ENCODE peak calls at places on chromosomes 4 and X, in nine cellular contexts. G is PC-3, E is NB4, I is body of pancreas, C is stomach, V is kidney, S is brain microvascular endothelial cell, R is GM12865, O is dorsolateral prefrontal cortex. D is an unnamed sample.

GRCh38 chrX:109294097-109294815 is 187.6 kb downstream of the GUCY2F start:
- DNase-seq in G (no peak), E (no peak), I (no peak), C (no peak), V (no peak), S (peak; percentile 38), R (no peak), O (no peak), D (no peak)

GRCh38 chr4:53100801-53101581 is 238.9 kb downstream of the RASL11B start:
- DNase-seq in G (peak; percentile 34), E (no peak), I (no peak), C (no peak), V (no peak), S (peak; percentile 82), R (no peak), O (no peak), D (no peak)

GRCh38 chr4:85784348-85784747 is 309.4 kb downstream of the ARHGAP24 start:
- DNase-seq in G (no peak), E (no peak), I (no peak), C (no peak), V (no peak), S (no peak), R (no peak), O (no peak), D (no peak)

GRCh38 chr4:88043001-88043400 is 35.6 kb downstream of the PKD2 start:
- DNase-seq in G (no peak), E (no peak), I (no peak), C (no peak), V (no peak), S (no peak), R (no peak), O (no peak), D (no peak)

GRCh38 chr4:68129793-68130192 is at the start of gene TMPRSS11F:
- DNase-seq in G (peak; percentile 78), E (peak; percentile 1), I (no peak), C (no peak), V (no peak), S (no peak), R (no peak), O (no peak), D (no peak)

GRCh38 chr4:30719363-30720020 is 677 bp upstream of the PCDH7 start:
- DNase-seq in G (peak; percentile 52), E (peak; percentile 40), I (no peak), C (peak; percentile 52), V (peak; percentile 80), S (peak; percentile 35), R (no peak), O (peak; percentile 61), D (peak; percentile 18)

GRCh38 chr4:175639346-175639745 is 172.7 kb downstream of the GPM6A start:
- DNase-seq in G (peak; percentile 31), E (no peak), I (no peak), C (no peak), V (no peak), S (no peak), R (no peak), O (no peak), D (no peak)

GRCh38 chr4:169927280-169927679 is 98.9 kb downstream of the MFAP3L start:
- DNase-seq in G (no peak), E (no peak), I (no peak), C (no peak), V (no peak), S (no peak), R (no peak), O (no peak), D (no peak)

GRCh38 chr4:160745126-160745525 is 1418.7 kb downstream of the FSTL5 start:
- DNase-seq in G (no peak), E (no peak), I (no peak), C (no peak), V (no peak), S (no peak), R (no peak), O (no peak), D (no peak)

GRCh38 chr4:35511851-35512250 is 732.5 kb downstream of the ARAP2 start:
- DNase-seq in G (peak; percentile 43), E (no peak), I (no peak), C (no peak), V (no peak), S (no peak), R (no peak), O (no peak), D (no peak)

GRCh38 chr4:40908702-40909362 is 159.1 kb downstream of the NSUN7 start:
- DNase-seq in G (peak; percentile 72), E (peak; percentile 90), I (peak; percentile 74), C (peak; percentile 64), V (peak; percentile 76), S (peak; percentile 73), R (peak; percentile 87), O (no peak), D (peak; percentile 85)

GRCh38 chr4:8230891-8231290 is 31.8 kb downstream of the SH3TC1 start:
- DNase-seq in G (no peak), E (no peak), I (no peak), C (no peak), V (no peak), S (peak; percentile 19), R (no peak), O (no peak), D (no peak)

GRCh38 chrX:71056857-71057256 is 11.3 kb downstream of the SNX12 start:
- DNase-seq in G (no peak), E (peak; percentile 19), I (no peak), C (no peak), V (no peak), S (no peak), R (no peak), O (no peak), D (no peak)

GRCh38 chrX:71053217-71053621 is 14.9 kb downstream of the SNX12 start:
- DNase-seq in G (no peak), E (no peak), I (peak; percentile 12), C (no peak), V (no peak), S (peak; percentile 3), R (peak; percentile 90), O (no peak), D (peak; percentile 78)

GRCh38 chrX:71058116-71058515 is 10.0 kb downstream of the SNX12 start:
- DNase-seq in G (no peak), E (peak; percentile 51), I (no peak), C (no peak), V (no peak), S (no peak), R (no peak), O (no peak), D (no peak)

GRCh38 chrX:71052721-71053120 is 15.4 kb downstream of the SNX12 start:
- DNase-seq in G (no peak), E (no peak), I (no peak), C (no peak), V (no peak), S (no peak), R (peak; percentile 32), O (no peak), D (peak; percentile 38)
- TF ChIP-seq CTCF in G (no peak), E (no peak), I (no peak), C (no peak), V (no peak), S (no peak), R (no peak), O (no peak), D (no peak)

GRCh38 chr4:187666634-187667033 is 328.9 kb upstream of the ZFP42 start:
- DNase-seq in G (no peak), E (no peak), I (no peak), C (no peak), V (no peak), S (no peak), R (no peak), O (no peak), D (no peak)

GRCh38 chr4:187664011-187664410 is 331.6 kb upstream of the ZFP42 start:
- DNase-seq in G (no peak), E (no peak), I (no peak), C (no peak), V (no peak), S (no peak), R (no peak), O (no peak), D (no peak)

GRCh38 chr4:187667095-187667494 is 328.5 kb upstream of the ZFP42 start:
- DNase-seq in G (no peak), E (no peak), I (no peak), C (no peak), V (no peak), S (no peak), R (no peak), O (no peak), D (no peak)

GRCh38 chr4:187663076-187663475 is 332.5 kb upstream of the ZFP42 start:
- DNase-seq in G (no peak), E (no peak), I (no peak), C (no peak), V (no peak), S (peak; percentile 9), R (no peak), O (no peak), D (no peak)

GRCh38 chr4:187668683-187669082 is 326.9 kb upstream of the ZFP42 start:
- DNase-seq in G (peak; percentile 42), E (no peak), I (no peak), C (no peak), V (no peak), S (peak; percentile 37), R (no peak), O (no peak), D (no peak)
- TF ChIP-seq CTCF in G (no peak), E (no peak), I (no peak), C (no peak), V (no peak), S (no peak), R (no peak), O (no peak), D (no peak)

GRCh38 chrX:12379666-12380065 is 241.4 kb downstream of the FRMPD4 start:
- DNase-seq in G (no peak), E (no peak), I (no peak), C (no peak), V (no peak), S (no peak), R (no peak), O (no peak), D (no peak)

GRCh38 chrX:12378706-12379105 is 240.4 kb downstream of the FRMPD4 start:
- DNase-seq in G (no peak), E (no peak), I (no peak), C (no peak), V (no peak), S (no peak), R (no peak), O (no peak), D (no peak)

GRCh38 chrX:12378263-12378662 is 240.0 kb downstream of the FRMPD4 start:
- DNase-seq in G (no peak), E (no peak), I (no peak), C (no peak), V (no peak), S (no peak), R (no peak), O (no peak), D (no peak)

DNA sequence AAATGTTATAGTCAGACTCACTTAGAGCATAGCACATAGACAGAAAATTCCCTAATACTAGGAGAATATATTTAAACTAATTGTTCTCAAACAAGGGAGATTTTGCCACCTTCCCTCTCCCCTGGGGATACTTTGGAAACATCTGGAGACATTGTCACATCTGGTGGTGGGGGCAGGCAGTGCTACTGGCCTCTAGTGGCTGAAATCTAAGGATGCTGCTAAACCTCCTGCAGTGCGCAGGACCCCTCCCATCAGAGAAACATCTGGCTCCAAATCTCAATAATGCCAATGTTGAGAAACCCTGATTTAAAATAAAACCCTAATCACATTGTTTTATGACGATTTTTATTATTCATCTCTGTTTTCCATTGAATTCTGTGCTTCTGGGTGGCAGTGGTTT is 244.9 kb downstream of the FRMPD4 start:
- DNase-seq in G (peak; percentile 4), E (peak; percentile 5), I (no peak), C (no peak), V (no peak), S (no peak), R (no peak), O (no peak), D (no peak)
- TF ChIP-seq CTCF in G (peak; percentile 66), E (peak; percentile 44), I (no peak), C (no peak), V (no peak), S (peak; percentile 60), R (peak; percentile 22), O (no peak), D (no peak)

GRCh38 chrX:129347291-129347690 is 176.0 kb downstream of the SMARCA1 start:
- DNase-seq in G (no peak), E (peak; percentile 36), I (no peak), C (no peak), V (no peak), S (no peak), R (peak; percentile 1), O (no peak), D (no peak)
- TF ChIP-seq CTCF in G (no peak), E (peak; percentile 37), I (no peak), C (no peak), V (no peak), S (peak; percentile 30), R (peak; percentile 26), O (no peak), D (no peak)

D was measured in GM10248.